ENCODE peak calls at places on chromosomes 6 and 20, in ten cellular contexts. J is mucosa of descending colon; B is upper lobe of right lung; K is lower lobe of right lung; C is left cardiac atrium; G is RWPE2; X is IMR-90; O is activated T-cell treated with anti-CD3 and anti-CD28 coated beads, Interleukin-2, amount 50 U/mL, for 72 hours; Q is left ventricle myocardium superior; W is stimulated activated naive CD8-positive, alpha-beta T cell treated with anti-CD3 and anti-CD28 coated beads, Interleukin-15, Interleukin-2, amounts not matched to agents 100 U/mL and 50 U/mL, for 24 hours. R is an unnamed sample.

GRCh38 chr20:39214778-39215177 is 252.6 kb downstream of the DHX35 start:
- ATAC-seq in J (no peak), B (no peak), K (no peak), C (no peak), G (no peak), X (no peak), O (no peak), Q (no peak), W (no peak), R (no peak)

GRCh38 chr20:50283922-50284810 is 93.5 kb downstream of the CEBPB start:
- ATAC-seq in J (peak; percentile 68), B (peak; percentile 80), K (peak; percentile 80), C (no peak), G (peak; percentile 81), X (peak; percentile 10), O (peak; percentile 76), Q (peak; percentile 3), W (peak; percentile 45), R (peak; percentile 91)

GRCh38 chr6:14983599-14984296 is 262.1 kb upstream of the JARID2 start:
- ATAC-seq in J (no peak), B (no peak), K (no peak), C (no peak), G (peak; percentile 56), X (no peak), O (no peak), Q (no peak), W (no peak), R (peak; percentile 71)

GRCh38 chr20:19427480-19427879 is 215.0 kb downstream of the SLC24A3 start:
- ATAC-seq in J (peak; percentile 25), B (peak; percentile 75), K (peak; percentile 58), C (no peak), G (no peak), X (no peak), O (no peak), Q (no peak), W (no peak), R (no peak)

GRCh38 chr20:13355386-13355785 is 134.3 kb downstream of the ISM1 start:
- ATAC-seq in J (no peak), B (peak; percentile 87), K (peak; percentile 87), C (no peak), G (peak; percentile 66), X (no peak), O (no peak), Q (no peak), W (no peak), R (no peak)

GRCh38 chr6:129297592-129297991 is 412.4 kb downstream of the ARHGAP18 start:
- ATAC-seq in J (no peak), B (no peak), K (no peak), C (no peak), G (no peak), X (no peak), O (no peak), Q (peak; percentile 64), W (no peak), R (no peak)

GRCh38 chr6:14381225-14381887 is 263.8 kb downstream of the CD83 start:
- ATAC-seq in J (peak; percentile 4), B (no peak), K (no peak), C (no peak), G (no peak), X (no peak), O (no peak), Q (no peak), W (no peak), R (no peak)

GRCh38 chr6:115885636-115886366 is 174.9 kb downstream of the FRK start:
- ATAC-seq in J (no peak), B (no peak), K (no peak), C (no peak), G (no peak), X (no peak), O (no peak), Q (no peak), W (no peak), R (no peak)

GRCh38 chr20:51553897-51554504 is 11.5 kb upstream of the NFATC2 start:
- ATAC-seq in J (no peak), B (no peak), K (no peak), C (no peak), G (peak; percentile 70), X (no peak), O (peak; percentile 63), Q (no peak), W (peak; percentile 25), R (no peak)

R was measured in esophagus mucosa.